ENCODE peak calls at places on chromosomes 13 and 19, in four cellular contexts. S is body of pancreas, V is cardiac muscle cell, A is transverse colon. W is an unnamed sample.

GRCh38 chr19:1245884-1246816 is 2.2 kb upstream of the MIDN start:
- DNase-seq in A (peak; percentile 88), V (peak; percentile 59), S (peak; percentile 63), W (no peak)

GRCh38 chr19:32404213-32404938 is 1.2 kb upstream of the DPY19L3 start:
- DNase-seq in A (no peak), V (no peak), S (no peak), W (peak; percentile 24)

GRCh38 chr19:38389101-38389925 is 816 bp downstream of the SPRED3 start:
- DNase-seq in S (peak; percentile 36), A (no peak), V (peak; percentile 41), W (no peak)

GRCh38 chr13:110625771-110626321 is 10.5 kb downstream of the NAXD start:
- DNase-seq in S (peak; percentile 46), V (no peak), A (peak; percentile 85), W (no peak)

GRCh38 chr19:15374796-15375440 is 4.7 kb downstream of the AKAP8 start:
- DNase-seq in V (no peak), S (peak; percentile 21), A (no peak), W (no peak)

GRCh38 chr13:26184791-26185250 is 37.3 kb downstream of the RNF6 start:
- DNase-seq in V (peak; percentile 72), A (peak; percentile 72), S (peak; percentile 79), W (peak; percentile 61)

GRCh38 chr13:104869501-104869900 is 1666.0 kb downstream of the EFNB2 start:
- DNase-seq in V (no peak), S (no peak), A (no peak), W (no peak)

GRCh38 chr19:34808566-34808965 is 35.6 kb upstream of the ZNF599 start:
- DNase-seq in A (no peak), V (no peak), S (no peak), W (no peak)

GRCh38 chr13:51959773-51960172 is 51.5 kb downstream of the ATP7B start:
- DNase-seq in S (no peak), A (peak; percentile 81), V (no peak), W (no peak)

GRCh38 chr19:954672-955494 is 29.0 kb downstream of the ARID3A start:
- DNase-seq in V (no peak), S (no peak), A (peak; percentile 51), W (no peak)

GRCh38 chr19:55156202-55157063 is 1.1 kb downstream of the TNNI3 start:
- DNase-seq in S (peak; percentile 59), A (peak; percentile 74), V (peak; percentile 87), W (peak; percentile 83)

GRCh38 chr13:26878465-26878864 is 117.9 kb upstream of the GPR12 start:
- DNase-seq in S (no peak), A (no peak), V (no peak), W (no peak)

GRCh38 chr13:40388617-40389016 is 277.8 kb downstream of the FOXO1 start:
- DNase-seq in A (peak; percentile 64), S (peak; percentile 44), V (no peak), W (no peak)

GRCh38 chr13:90594694-90595093 is 752.8 kb upstream of the MIR17HG start:
- DNase-seq in S (no peak), V (no peak), A (no peak), W (no peak)

GRCh38 chr19:15248648-15249559 is 16.7 kb upstream of the EPHX3 start:
- DNase-seq in A (peak; percentile 74), V (no peak), S (peak; percentile 70), W (peak; percentile 68)

GRCh38 chr13:32947886-32948285 is 68.3 kb upstream of the KL start:
- DNase-seq in V (no peak), S (peak; percentile 32), A (no peak), W (no peak)

GRCh38 chr13:87671031-87671823 is at the start of gene SLITRK5:
- DNase-seq in S (peak; percentile 71), A (peak; percentile 69), V (peak; percentile 83), W (no peak)

GRCh38 chr13:97945792-97946419 is 7.6 kb upstream of the IPO5 start:
- DNase-seq in S (no peak), A (no peak), V (no peak), W (no peak)

GRCh38 chr13:39385154-39385553 is 217.8 kb downstream of the LHFPL6 start:
- DNase-seq in V (no peak), S (no peak), A (no peak), W (no peak)

GRCh38 chr19:13794388-13794751 is 873 bp upstream of the ZSWIM4 start:
- DNase-seq in V (no peak), A (peak; percentile 78), S (peak; percentile 90), W (peak; percentile 75)

GRCh38 chr13:19324325-19324724 is 142.7 kb upstream of the TUBA3C start:
- DNase-seq in V (no peak), S (no peak), A (no peak), W (no peak)

GRCh38 chr19:28334419-28334818 is 878.5 kb downstream of the UQCRFS1 start:
- DNase-seq in A (no peak), S (no peak), V (no peak), W (no peak)

GRCh38 chr19:16467581-16467980 is 4.2 kb downstream of the EPS15L1 start:
- DNase-seq in A (no peak), V (no peak), S (no peak), W (no peak)

GRCh38 chr13:61417171-61417570 is 1.5 kb upstream of the PCDH20 start:
- DNase-seq in V (no peak), A (no peak), S (no peak), W (no peak)

GRCh38 chr13:73844986-73845385 is 289.2 kb downstream of the KLF12 start:
- DNase-seq in V (no peak), A (no peak), S (no peak), W (no peak)

GRCh38 chr19:38031423-38031770 is 124.4 kb downstream of the SIPA1L3 start:
- DNase-seq in S (no peak), A (no peak), V (no peak), W (no peak)

GRCh38 chr13:40814803-40815202 is 25.4 kb downstream of the SLC25A15 start:
- DNase-seq in V (no peak), A (no peak), S (no peak), W (no peak)

GRCh38 chr19:28705008-28705407 is 507.9 kb downstream of the UQCRFS1 start:
- DNase-seq in S (peak; percentile 18), A (no peak), V (peak; percentile 26), W (peak; percentile 59)

GRCh38 chr13:71808708-71809107 is 58.3 kb downstream of the DACH1 start:
- DNase-seq in V (no peak), S (no peak), A (no peak), W (no peak)

GRCh38 chr13:71814806-71815205 is 52.2 kb downstream of the DACH1 start:
- DNase-seq in A (no peak), V (no peak), S (no peak), W (no peak)

GRCh38 chr13:71813187-71813586 is 53.8 kb downstream of the DACH1 start:
- DNase-seq in S (no peak), A (no peak), V (no peak), W (no peak)

GRCh38 chr13:71806885-71807284 is 60.1 kb downstream of the DACH1 start:
- DNase-seq in S (no peak), A (no peak), V (no peak), W (no peak)

DNA sequence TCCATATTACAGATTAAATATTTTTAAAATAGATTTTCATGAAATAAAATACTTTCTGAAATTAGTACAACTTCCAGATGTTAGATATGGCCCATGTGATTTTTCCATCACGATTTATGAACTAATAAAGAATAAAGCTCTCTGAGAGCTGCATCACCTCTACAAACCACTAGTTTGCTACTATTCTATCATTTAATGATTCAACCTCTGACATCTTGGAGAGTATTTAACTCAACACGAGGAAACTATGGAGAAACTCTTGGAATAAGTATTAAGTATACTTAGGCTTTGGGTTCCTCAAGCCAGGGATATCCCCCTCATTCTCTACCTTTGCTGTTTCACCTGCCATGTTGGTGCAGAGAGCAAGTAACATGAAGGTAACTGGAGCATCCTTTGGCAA is 55.7 kb downstream of the DACH1 start:
- DNase-seq in A (no peak), V (no peak), S (no peak), W (no peak)
- TF ChIP-seq CTCF in A (no peak), V (no peak), S (no peak), W (no peak)

GRCh38 chr13:24217601-24218281 is 57.2 kb downstream of the SPATA13 start:
- DNase-seq in A (peak; percentile 80), V (no peak), S (peak; percentile 49), W (peak; percentile 37)
- TF ChIP-seq CTCF in A (no peak), V (no peak), S (no peak), W (no peak)

GRCh38 chr19:3310280-3310679 is 56.1 kb upstream of the NFIC start:
- DNase-seq in S (no peak), V (no peak), A (no peak), W (no peak)
- TF ChIP-seq CTCF in S (no peak), V (no peak), A (no peak), W (no peak)

GRCh38 chr19:42323852-42324654 is 1.4 kb upstream of the MEGF8 start:
- DNase-seq in V (no peak), S (peak; percentile 15), A (peak; percentile 32), W (peak; percentile 43)

GRCh38 chr19:42325896-42326771 is 699 bp downstream of the MEGF8 start:
- DNase-seq in A (no peak), V (peak; percentile 46), S (no peak), W (peak; percentile 60)

GRCh38 chr19:42326969-42327368 is 1.5 kb downstream of the MEGF8 start:
- DNase-seq in S (no peak), A (no peak), V (no peak), W (no peak)

GRCh38 chr19:42324655-42325307 is 654 bp upstream of the MEGF8 start:
- DNase-seq in A (peak; percentile 22), V (no peak), S (no peak), W (no peak)

GRCh38 chr19:42325308-42325895 is at the start of gene MEGF8:
- DNase-seq in V (peak; percentile 99), S (peak; percentile 98), A (peak; percentile 99), W (peak; percentile 99)
- TF ChIP-seq CTCF in V (peak; percentile 95), S (peak; percentile 95), A (peak; percentile 77), W (no peak)

GRCh38 chr13:82791035-82791434 is 1091.2 kb downstream of the SLITRK1 start:
- DNase-seq in S (no peak), V (no peak), A (no peak), W (no peak)
- TF ChIP-seq CTCF in S (no peak), V (no peak), A (no peak), W (no peak)

DNA sequence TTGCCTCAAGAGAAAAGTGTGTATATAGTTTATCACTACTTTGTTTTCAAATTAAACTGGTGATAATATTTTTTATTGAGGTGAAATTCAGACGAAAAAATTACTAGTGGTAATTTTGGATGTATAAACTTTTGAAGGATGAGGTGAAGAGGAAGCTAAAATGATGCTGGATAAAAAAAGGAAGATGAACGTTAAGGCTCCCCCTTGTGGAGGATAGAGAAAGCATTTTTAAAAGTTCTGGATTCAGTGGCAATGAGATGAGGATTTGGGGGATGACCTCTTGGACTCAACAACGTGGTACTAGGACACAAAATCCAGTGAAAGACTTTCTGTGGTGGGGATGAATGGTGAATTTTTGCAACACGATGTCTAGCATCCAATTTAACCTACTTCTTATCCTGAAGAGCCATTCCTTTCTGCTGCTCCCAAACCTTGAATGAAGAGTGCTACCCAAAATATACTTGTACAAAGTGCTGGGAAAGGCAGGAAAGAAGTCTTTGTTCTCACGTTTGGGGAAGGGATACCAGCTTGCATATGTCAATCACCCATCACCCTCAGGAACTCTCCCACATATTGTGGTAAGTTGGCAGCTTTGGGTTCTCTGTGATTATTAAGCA is 7.3 kb upstream of the SIGLEC5 start:
- DNase-seq in S (no peak), V (no peak), A (no peak), W (no peak)
- TF ChIP-seq CTCF in S (no peak), V (peak; percentile 54), A (peak; percentile 58), W (no peak)

GRCh38 chr19:40228863-40229262 is 2.4 kb upstream of the CCNP start:
- DNase-seq in A (no peak), V (no peak), S (no peak), W (no peak)
- TF ChIP-seq CTCF in A (no peak), V (no peak), S (no peak), W (no peak)